ENCODE peak calls at places on chromosomes 1 and 21, in five cellular contexts. One of them, this sample, is unnamed.
A peak's percentile ranks its signal among the peaks of the same experiment; 100 is the strongest.

GRCh38 chr1:222521299-222522104 is 26.4 kb downstream of the HHIPL2 start:
- DNase-seq in NCI-H460: no peak
- DNase-seq in GM04503: no peak
- DNase-seq in AG10803: peak; percentile 9
- DNase-seq in progenitor cell of endocrine pancreas: no peak
- DNase-seq in this sample: no peak

GRCh38 chr1:113534130-113534817 is 144.0 kb downstream of the MAGI3 start:
- DNase-seq in GM04503: peak; percentile 71
- DNase-seq in AG10803: peak; percentile 84
- DNase-seq in progenitor cell of endocrine pancreas: no peak
- DNase-seq in NCI-H460: no peak
- DNase-seq in this sample: no peak

GRCh38 chr1:54220004-54220811 is 20.2 kb downstream of the MRPL37 start:
- DNase-seq in NCI-H460: no peak
- DNase-seq in AG10803: peak; percentile 58
- DNase-seq in GM04503: peak; percentile 34
- DNase-seq in progenitor cell of endocrine pancreas: no peak
- DNase-seq in this sample: no peak

GRCh38 chr1:245894843-245895242 is 612.2 kb downstream of the SMYD3 start:
- DNase-seq in progenitor cell of endocrine pancreas: no peak
- DNase-seq in AG10803: no peak
- DNase-seq in GM04503: no peak
- DNase-seq in NCI-H460: no peak
- DNase-seq in this sample: no peak

GRCh38 chr1:100622037-100622436 is 84.1 kb downstream of the GPR88 start:
- DNase-seq in progenitor cell of endocrine pancreas: no peak
- DNase-seq in NCI-H460: no peak
- DNase-seq in GM04503: peak; percentile 99
- DNase-seq in AG10803: peak; percentile 97
- DNase-seq in this sample: no peak

GRCh38 chr1:34618381-34618780 is 136.5 kb upstream of the GJB5 start:
- DNase-seq in AG10803: no peak
- DNase-seq in progenitor cell of endocrine pancreas: no peak
- DNase-seq in NCI-H460: no peak
- DNase-seq in GM04503: no peak
- DNase-seq in this sample: no peak

GRCh38 chr1:181778630-181779285 is 282.8 kb downstream of the ZNF648 start:
- DNase-seq in GM04503: no peak
- DNase-seq in progenitor cell of endocrine pancreas: no peak
- DNase-seq in NCI-H460: no peak
- DNase-seq in AG10803: no peak
- DNase-seq in this sample: no peak

GRCh38 chr1:186463511-186463910 is 2.6 kb upstream of the PDC start:
- DNase-seq in NCI-H460: no peak
- DNase-seq in GM04503: no peak
- DNase-seq in AG10803: no peak
- DNase-seq in progenitor cell of endocrine pancreas: no peak
- DNase-seq in this sample: no peak

GRCh38 chr21:45254557-45254930 is 33.2 kb downstream of the POFUT2 start:
- DNase-seq in AG10803: no peak
- DNase-seq in NCI-H460: no peak
- DNase-seq in progenitor cell of endocrine pancreas: no peak
- DNase-seq in GM04503: no peak
- DNase-seq in this sample: no peak

GRCh38 chr21:14995695-14996490 is 68.9 kb downstream of the NRIP1 start:
- DNase-seq in AG10803: peak; percentile 55
- DNase-seq in GM04503: no peak
- DNase-seq in progenitor cell of endocrine pancreas: no peak
- DNase-seq in NCI-H460: no peak
- DNase-seq in this sample: no peak

GRCh38 chr1:228272831-228273571 is 65.2 kb downstream of the OBSCN start:
- DNase-seq in progenitor cell of endocrine pancreas: no peak
- DNase-seq in AG10803: no peak
- DNase-seq in NCI-H460: no peak
- DNase-seq in GM04503: no peak
- DNase-seq in this sample: no peak

GRCh38 chr1:1437033-1437903 is 1.8 kb downstream of the VWA1 start:
- DNase-seq in AG10803: no peak
- DNase-seq in GM04503: no peak
- DNase-seq in NCI-H460: no peak
- DNase-seq in progenitor cell of endocrine pancreas: no peak
- DNase-seq in this sample: no peak

GRCh38 chr1:23590058-23590783 is 30.9 kb upstream of the ID3 start:
- DNase-seq in AG10803: no peak
- DNase-seq in NCI-H460: no peak
- DNase-seq in GM04503: no peak
- DNase-seq in progenitor cell of endocrine pancreas: no peak
- DNase-seq in this sample: no peak

GRCh38 chr1:225449261-225449660 is 21.4 kb upstream of the LBR start:
- DNase-seq in NCI-H460: no peak
- DNase-seq in AG10803: no peak
- DNase-seq in progenitor cell of endocrine pancreas: no peak
- DNase-seq in GM04503: no peak
- DNase-seq in this sample: no peak

GRCh38 chr1:29783501-29784275 is 547.4 kb downstream of the PTPRU start:
- DNase-seq in NCI-H460: no peak
- DNase-seq in progenitor cell of endocrine pancreas: no peak
- DNase-seq in GM04503: no peak
- DNase-seq in AG10803: no peak
- DNase-seq in this sample: no peak

GRCh38 chr1:47332779-47333577 is 612 bp upstream of the CMPK1 start:
- DNase-seq in progenitor cell of endocrine pancreas: no peak
- DNase-seq in NCI-H460: no peak
- DNase-seq in GM04503: no peak
- DNase-seq in AG10803: no peak
- DNase-seq in this sample: no peak

GRCh38 chr1:179058343-179059184 is 23.3 kb upstream of the TOR3A start:
- DNase-seq in NCI-H460: peak; percentile 17
- DNase-seq in AG10803: peak; percentile 90
- DNase-seq in progenitor cell of endocrine pancreas: no peak
- DNase-seq in GM04503: peak; percentile 70
- DNase-seq in this sample: no peak

GRCh38 chr1:15057834-15058233 is 95.7 kb upstream of the TMEM51 start:
- DNase-seq in progenitor cell of endocrine pancreas: no peak
- DNase-seq in AG10803: no peak
- DNase-seq in NCI-H460: no peak
- DNase-seq in GM04503: no peak
- DNase-seq in this sample: no peak

GRCh38 chr1:52296345-52296744 is 69.7 kb downstream of the CC2D1B start:
- DNase-seq in AG10803: peak; percentile 64
- DNase-seq in GM04503: peak; percentile 17
- DNase-seq in progenitor cell of endocrine pancreas: no peak
- DNase-seq in NCI-H460: peak; percentile 36
- DNase-seq in this sample: peak; percentile 10

GRCh38 chr1:200991039-200991698 is 32.3 kb downstream of the KIF21B start:
- DNase-seq in progenitor cell of endocrine pancreas: no peak
- DNase-seq in GM04503: no peak
- DNase-seq in AG10803: no peak
- DNase-seq in NCI-H460: no peak
- DNase-seq in this sample: no peak

GRCh38 chr1:48677306-48678287 is 99.1 kb downstream of the BEND5 start:
- DNase-seq in NCI-H460: peak; percentile 50
- DNase-seq in GM04503: no peak
- DNase-seq in AG10803: peak; percentile 65
- DNase-seq in progenitor cell of endocrine pancreas: peak; percentile 40
- DNase-seq in this sample: peak; percentile 75

GRCh38 chr1:215645182-215645581 is 78.1 kb downstream of the KCTD3 start:
- DNase-seq in AG10803: no peak
- DNase-seq in progenitor cell of endocrine pancreas: no peak
- DNase-seq in NCI-H460: no peak
- DNase-seq in GM04503: no peak
- DNase-seq in this sample: no peak

GRCh38 chr1:29912413-29912812 is 676.1 kb downstream of the PTPRU start:
- DNase-seq in progenitor cell of endocrine pancreas: no peak
- DNase-seq in NCI-H460: no peak
- DNase-seq in GM04503: no peak
- DNase-seq in AG10803: peak; percentile 34
- DNase-seq in this sample: no peak

GRCh38 chr21:15210235-15210678 is 145.5 kb upstream of the NRIP1 start:
- DNase-seq in AG10803: no peak
- DNase-seq in progenitor cell of endocrine pancreas: no peak
- DNase-seq in GM04503: no peak
- DNase-seq in NCI-H460: peak; percentile 26
- DNase-seq in this sample: no peak

GRCh38 chr21:35559128-35559831 is 501.0 kb downstream of the SETD4 start:
- DNase-seq in progenitor cell of endocrine pancreas: no peak
- DNase-seq in GM04503: peak; percentile 88
- DNase-seq in AG10803: peak; percentile 95
- DNase-seq in NCI-H460: no peak
- DNase-seq in this sample: no peak

This sample was measured in endothelial cell.